ENCODE peak calls at places on chromosomes 12 and 14, in four cellular contexts. I, G, X and W are unnamed samples.

GRCh38 chr12:39905152-39905551 is 200.7 kb downstream of the SLC2A13 start:
- DNase-seq in I (no peak), X (peak; percentile 87), G (no peak), W (no peak)

GRCh38 chr12:118136559-118137003 is 657 bp downstream of the PEBP1 start:
- DNase-seq in X (peak; percentile 85), I (peak; percentile 13), G (no peak), W (peak; percentile 85)

GRCh38 chr12:128823216-128823915 is 392 bp downstream of the SLC15A4 start:
- DNase-seq in I (no peak), G (no peak), X (no peak), W (peak; percentile 25)

GRCh38 chr14:72982146-72982708 is 44.7 kb downstream of the ZFYVE1 start:
- DNase-seq in G (no peak), I (no peak), X (no peak), W (no peak)

GRCh38 chr12:13165578-13166120 is 30.9 kb upstream of the EMP1 start:
- DNase-seq in X (peak; percentile 88), G (peak; percentile 83), I (peak; percentile 60), W (peak; percentile 72)

GRCh38 chr12:6135071-6135470 is 10.6 kb upstream of the VWF start:
- DNase-seq in I (no peak), G (no peak), X (peak; percentile 43), W (no peak)

GRCh38 chr12:116916714-116917114 is 6.0 kb downstream of the FBXW8 start:
- DNase-seq in G (no peak), X (peak; percentile 76), I (no peak), W (peak; percentile 23)

GRCh38 chr12:132576701-132577100 is 33.7 kb downstream of the LRCOL1 start:
- DNase-seq in G (no peak), I (no peak), X (no peak), W (no peak)

GRCh38 chr12:65787056-65787855 is 37.0 kb upstream of the HMGA2 start:
- DNase-seq in I (no peak), X (no peak), G (no peak), W (no peak)

GRCh38 chr14:98227000-98227726 is 1044.8 kb downstream of the BCL11B start:
- DNase-seq in I (no peak), G (no peak), X (no peak), W (no peak)

GRCh38 chr14:23136566-23137133 is 17.6 kb upstream of the CEBPE start:
- DNase-seq in I (no peak), X (no peak), G (no peak), W (no peak)

GRCh38 chr12:85130631-85131030 is 94.5 kb downstream of the LRRIQ1 start:
- DNase-seq in I (no peak), G (no peak), X (peak; percentile 1), W (no peak)

GRCh38 chr14:68977137-68977740 is 1.9 kb downstream of the ACTN1 start:
- DNase-seq in I (no peak), G (no peak), X (no peak), W (no peak)

GRCh38 chr12:34390846-34391700 is 368.8 kb downstream of the ALG10 start:
- DNase-seq in I (no peak), G (peak; percentile 37), X (no peak), W (no peak)

GRCh38 chr14:50813544-50813863 is 17.5 kb downstream of the NIN start:
- DNase-seq in X (no peak), G (no peak), I (no peak), W (peak; percentile 27)

GRCh38 chr12:119613319-119613936 is 19.9 kb downstream of the TMEM233 start:
- DNase-seq in G (no peak), X (peak; percentile 9), I (no peak), W (no peak)

GRCh38 chr14:81192594-81192993 is 28.2 kb downstream of the GTF2A1 start:
- DNase-seq in I (no peak), X (no peak), G (no peak), W (no peak)

GRCh38 chr12:121300083-121300819 is 3.7 kb upstream of the CAMKK2 start:
- DNase-seq in G (no peak), I (no peak), X (no peak), W (no peak)

GRCh38 chr12:125983784-125984510 is 918.7 kb downstream of the AACS start:
- DNase-seq in G (peak; percentile 67), X (no peak), I (no peak), W (no peak)

GRCh38 chr12:3132636-3133409 is 55.6 kb downstream of the TSPAN9 start:
- DNase-seq in G (no peak), I (no peak), X (peak; percentile 66), W (no peak)

GRCh38 chr14:20631023-20631820 is 10.3 kb downstream of the OR6S1 start:
- DNase-seq in X (peak; percentile 61), G (no peak), I (no peak), W (peak; percentile 61)

GRCh38 chr12:102437511-102437910 is 42.9 kb downstream of the IGF1 start:
- DNase-seq in G (no peak), I (no peak), X (no peak), W (no peak)

DNA sequence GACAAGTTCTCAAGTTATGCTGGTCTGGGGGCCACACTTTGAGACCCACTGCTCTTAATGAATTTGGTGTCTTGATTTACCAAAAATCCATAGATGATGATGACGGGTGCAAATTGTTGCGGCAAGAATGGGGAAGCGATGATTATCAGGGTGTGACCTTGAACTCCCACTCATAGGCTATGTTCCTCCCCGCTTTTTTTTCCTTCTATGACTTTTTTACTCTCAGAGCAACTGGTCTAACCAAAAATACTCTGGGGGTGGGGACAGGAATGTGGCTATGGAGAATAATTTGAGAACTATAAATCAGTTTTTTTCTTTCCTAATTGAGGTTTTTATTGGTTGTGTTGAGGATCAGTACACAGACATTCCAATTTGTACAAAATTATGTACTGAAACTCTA is 83.6 kb downstream of the PPFIBP1 start:
- DNase-seq in I (no peak), G (no peak), X (peak; percentile 43), W (no peak)
- H3K4me1 ChIP-seq in I (no peaks in the 10 kb centered on the region), G (peaks cover 18% of the 10 kb centered on the region), X (peaks cover 56% of the 10 kb centered on the region), W (peaks cover 2% of the 10 kb centered on the region)

GRCh38 chr14:103894723-103895059 is 33.6 kb upstream of the TDRD9 start:
- DNase-seq in I (no peak), G (no peak), X (no peak), W (no peak)
- H3K4me1 ChIP-seq in I (no peaks in the 10 kb centered on the region), G (peaks cover 8% of the 10 kb centered on the region), X (no peaks in the 10 kb centered on the region), W (peaks cover 4% of the 10 kb centered on the region)

DNA sequence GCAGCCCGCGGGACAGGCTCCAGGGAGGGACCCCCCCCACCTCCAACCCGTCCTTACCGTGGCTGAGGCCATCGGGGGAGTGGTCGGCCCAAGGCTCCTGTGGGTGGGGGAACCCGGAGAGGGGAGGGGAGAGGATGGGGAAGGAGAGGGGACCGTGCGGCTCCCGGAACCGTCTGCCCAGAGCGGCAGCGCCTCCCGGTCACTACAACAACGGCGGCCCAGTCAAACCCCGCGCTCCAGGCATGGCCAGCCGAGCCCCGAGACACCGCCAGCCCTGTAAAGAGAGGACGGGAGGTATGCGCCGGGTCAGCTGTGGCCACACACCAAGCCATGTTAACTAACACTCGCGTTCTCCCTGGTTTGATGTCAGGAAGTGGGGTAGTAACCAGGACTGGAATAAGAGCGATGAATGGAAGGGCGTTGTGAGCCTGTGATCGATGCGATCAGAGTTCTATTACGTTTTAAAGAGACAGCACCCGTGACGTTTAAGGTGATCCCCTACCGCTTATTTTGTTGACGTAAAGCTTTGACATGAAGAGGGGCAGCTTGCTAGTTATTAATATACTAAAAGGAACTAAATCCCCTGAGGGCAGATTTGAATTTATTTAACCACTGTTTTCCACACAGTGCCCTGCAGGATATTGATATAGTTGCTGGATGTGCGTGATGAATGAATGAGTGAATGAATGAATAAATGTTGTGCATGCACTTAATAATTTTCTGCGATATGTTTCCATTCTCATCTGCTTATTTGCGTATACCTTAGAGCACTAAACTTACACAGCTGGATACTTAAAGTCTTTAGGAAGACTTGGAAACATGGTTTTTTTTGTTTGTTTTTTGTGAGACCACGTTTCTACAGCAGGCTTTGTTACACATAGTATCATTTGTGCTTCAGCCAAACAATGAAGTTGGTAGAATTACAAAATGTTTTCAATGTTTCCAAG is at the start of gene POC1B:
- DNase-seq in I (peak; percentile 54), G (peak; percentile 86), X (peak; percentile 83), W (peak; percentile 78)
- H3K4me1 ChIP-seq in I (peaks cover 28% of the 10 kb centered on the region), G (peaks cover 18% of the 10 kb centered on the region), X (peaks cover 33% of the 10 kb centered on the region), W (no peaks in the 10 kb centered on the region)

GRCh38 chr12:91753649-91754048 is 392.0 kb downstream of the BTG1 start:
- DNase-seq in I (no peak), G (no peak), X (no peak), W (no peak)
- H3K4me1 ChIP-seq in I (no peaks in the 10 kb centered on the region), G (no peaks in the 10 kb centered on the region), X (no peaks in the 10 kb centered on the region), W (no peaks in the 10 kb centered on the region)

DNA sequence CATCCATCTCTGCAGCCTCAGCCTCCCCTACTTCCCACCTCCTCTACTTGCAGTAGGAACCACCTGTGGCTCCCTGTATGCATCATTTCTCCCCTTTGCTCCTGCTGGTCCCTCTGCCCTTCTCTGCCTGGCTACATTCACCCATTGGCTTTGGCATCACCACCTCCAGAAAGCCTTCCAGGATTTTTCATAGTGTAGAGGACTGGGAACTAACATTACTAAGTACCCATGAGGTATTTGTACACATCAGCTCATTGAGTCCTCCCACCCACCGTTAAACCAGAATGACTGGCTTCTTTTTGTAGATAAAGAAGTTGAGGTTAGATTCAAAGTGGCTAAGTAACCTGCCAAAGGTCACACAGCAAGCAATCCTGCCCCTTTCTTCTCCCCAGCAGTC is 17.1 kb downstream of the SYNE3 start:
- DNase-seq in G (no peak), I (no peak), X (no peak), W (no peak)
- H3K4me1 ChIP-seq in G (peaks cover 12% of the 10 kb centered on the region), I (peaks cover 27% of the 10 kb centered on the region), X (peaks cover 25% of the 10 kb centered on the region), W (peaks cover 9% of the 10 kb centered on the region)

GRCh38 chr12:109950625-109951024 is 45.5 kb downstream of the GIT2 start:
- DNase-seq in G (no peak), X (no peak), I (no peak), W (no peak)
- H3K4me1 ChIP-seq in G (peaks cover 6% of the 10 kb centered on the region), X (peaks cover 65% of the 10 kb centered on the region), I (peaks cover 11% of the 10 kb centered on the region), W (no peaks in the 10 kb centered on the region)

DNA sequence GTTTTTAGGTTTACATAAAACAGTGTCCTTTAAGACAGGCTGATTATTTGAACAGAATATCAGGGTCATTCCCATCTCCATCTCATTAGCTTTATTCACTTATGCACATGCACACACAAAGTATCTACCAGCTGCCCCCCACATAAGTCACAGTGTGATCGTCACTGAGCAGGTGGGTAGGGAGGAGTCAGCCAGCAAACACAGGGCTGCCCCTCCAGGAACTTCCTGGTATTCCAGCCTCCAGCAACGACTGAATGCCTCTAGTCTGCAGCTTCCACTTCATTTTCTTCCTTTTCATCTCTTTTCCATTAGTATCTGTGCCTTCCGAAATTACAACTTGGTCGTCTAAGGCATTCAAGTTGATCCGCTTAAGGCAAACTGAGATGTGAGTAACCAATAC is 48.9 kb upstream of the FOXN3 start:
- DNase-seq in G (no peak), X (no peak), I (no peak), W (no peak)
- H3K4me1 ChIP-seq in G (no peaks in the 10 kb centered on the region), X (no peaks in the 10 kb centered on the region), I (peaks cover 36% of the 10 kb centered on the region), W (no peaks in the 10 kb centered on the region)

DNA sequence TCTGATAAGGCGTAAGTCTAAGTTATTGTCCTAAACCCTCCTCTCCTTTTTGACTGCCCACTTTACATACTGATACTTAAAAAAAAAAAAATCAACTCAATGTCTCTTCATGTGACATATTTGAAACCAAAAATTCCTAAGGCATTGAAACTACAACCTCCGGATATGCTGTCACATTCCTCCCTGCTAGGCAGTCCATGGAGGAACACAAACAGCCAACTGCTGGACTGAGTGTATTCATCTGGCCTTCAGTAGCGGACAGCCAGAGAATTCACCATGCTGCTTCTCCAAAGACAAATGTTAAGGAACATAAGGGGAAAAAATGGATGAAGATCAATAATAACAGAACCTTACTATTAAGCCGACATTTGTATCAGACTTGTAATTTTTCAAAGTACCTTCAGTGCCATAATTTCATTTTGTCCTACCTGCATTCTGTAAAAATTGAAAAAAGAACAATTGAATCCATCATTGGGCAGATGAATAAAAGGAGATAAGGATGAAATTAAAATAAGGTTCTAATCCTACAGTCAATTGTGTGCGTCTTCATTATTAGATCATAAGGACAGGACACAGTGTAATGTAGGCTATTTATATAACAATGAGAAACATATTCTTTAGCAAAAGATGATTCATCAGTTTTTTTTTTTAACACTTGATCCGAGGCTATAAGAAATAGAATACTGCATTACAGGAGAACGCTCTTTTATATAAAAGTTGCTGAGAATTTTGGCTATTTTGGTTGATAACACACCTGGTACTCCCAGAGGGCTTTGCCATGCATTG is 12.2 kb downstream of the RERG start:
- DNase-seq in G (no peak), I (no peak), X (peak; percentile 26), W (no peak)
- H3K4me1 ChIP-seq in G (peaks cover 4% of the 10 kb centered on the region), I (no peaks in the 10 kb centered on the region), X (peaks cover 14% of the 10 kb centered on the region), W (no peaks in the 10 kb centered on the region)